ENCODE peak calls at places on chromosomes 6 and 20, in four cellular contexts. V is transverse colon; H is H4; T is stimulated activated CD8-positive, alpha-beta memory T cell treated with anti-CD3 and anti-CD28 coated beads, Interleukin-2, amount 100 ng/mL, for 48 hours. Y is an unnamed sample.

GRCh38 chr6:92559611-92560010 is 859.7 kb downstream of the EPHA7 start:
- DNase-seq in V (no peak), H (no peak), T (no peak), Y (no peak)

GRCh38 chr6:145483191-145483996 is 251.9 kb downstream of the EPM2A start:
- DNase-seq in V (no peak), H (no peak), T (no peak), Y (no peak)

GRCh38 chr6:164370773-164371172 is 938.6 kb downstream of the C6orf118 start:
- DNase-seq in V (no peak), H (no peak), T (no peak), Y (no peak)

GRCh38 chr6:19999319-20000191 is 162.4 kb downstream of the ID4 start:
- DNase-seq in V (no peak), H (peak; percentile 46), T (no peak), Y (no peak)

GRCh38 chr6:157983439-157984119 is 1.9 kb downstream of the SYNJ2 start:
- DNase-seq in V (no peak), H (no peak), T (no peak), Y (no peak)

GRCh38 chr6:11414564-11414963 is 123.0 kb upstream of the TMEM170B start:
- DNase-seq in V (no peak), H (peak; percentile 85), T (no peak), Y (no peak)

GRCh38 chr6:90314516-90314915 is 17.9 kb upstream of the BACH2 start:
- DNase-seq in V (no peak), H (no peak), T (no peak), Y (no peak)

GRCh38 chr20:46752639-46753235 is 43.3 kb downstream of the SLC2A10 start:
- DNase-seq in V (peak; percentile 48), H (peak; percentile 37), T (peak; percentile 26), Y (peak; percentile 27)

GRCh38 chr6:31740397-31741223 is 805 bp downstream of the MSH5 start:
- DNase-seq in V (peak; percentile 60), H (no peak), T (no peak), Y (peak; percentile 47)

GRCh38 chr6:53714395-53714794 is 48.8 kb upstream of the KLHL31 start:
- DNase-seq in V (no peak), H (no peak), T (no peak), Y (no peak)

GRCh38 chr6:157246048-157246630 is 77.2 kb downstream of the TMEM242 start:
- DNase-seq in V (no peak), H (no peak), T (no peak), Y (no peak)

GRCh38 chr20:57389695-57390603 is 1.2 kb upstream of the RBM38 start:
- DNase-seq in V (peak; percentile 48), H (no peak), T (peak; percentile 62), Y (no peak)

GRCh38 chr6:143058987-143059386 is 1.7 kb upstream of the AIG1 start:
- DNase-seq in V (no peak), H (peak; percentile 7), T (no peak), Y (no peak)

GRCh38 chr6:53119772-53120409 is 28.8 kb downstream of the GCM1 start:
- DNase-seq in V (peak; percentile 20), H (peak; percentile 78), T (no peak), Y (no peak)

GRCh38 chr20:48648482-48649051 is 179.2 kb downstream of the PREX1 start:
- DNase-seq in V (peak; percentile 22), H (no peak), T (no peak), Y (no peak)

GRCh38 chr6:138188278-138188923 is 26.7 kb downstream of the ARFGEF3 start:
- DNase-seq in V (peak; percentile 29), H (no peak), T (no peak), Y (no peak)

GRCh38 chr6:139872635-139873034 is 498.2 kb upstream of the CITED2 start:
- DNase-seq in V (peak; percentile 76), H (no peak), T (no peak), Y (no peak)

GRCh38 chr20:24439737-24440136 is 29.7 kb upstream of the SYNDIG1 start:
- DNase-seq in V (no peak), H (no peak), T (no peak), Y (no peak)

GRCh38 chr6:12474167-12475140 is 184.3 kb downstream of the EDN1 start:
- DNase-seq in V (no peak), H (no peak), T (no peak), Y (no peak)

GRCh38 chr6:141463237-141463977 is 669.3 kb upstream of the GJE1 start:
- DNase-seq in V (no peak), H (no peak), T (no peak), Y (no peak)

GRCh38 chr6:35292494-35292893 is 5.1 kb upstream of the DEF6 start:
- DNase-seq in V (no peak), H (no peak), T (no peak), Y (no peak)

GRCh38 chr20:50193169-50193850 is 2.7 kb downstream of the CEBPB start:
- DNase-seq in V (no peak), H (no peak), T (no peak), Y (no peak)

GRCh38 chr20:17448071-17448470 is 83.1 kb downstream of the BFSP1 start:
- DNase-seq in V (no peak), H (no peak), T (no peak), Y (no peak)

GRCh38 chr20:22826306-22827230 is 208.5 kb upstream of the SSTR4 start:
- DNase-seq in V (no peak), H (no peak), T (no peak), Y (no peak)